ENCODE peak calls at places on chromosomes 5 and 9, in seven cellular contexts. P, U, S, B, X, F and E are unnamed samples.

GRCh38 chr9:27124151-27124550 is 15.1 kb downstream of the TEK start:
- DNase-seq in P (no peak), U (no peak), S (no peak), B (peak; percentile 72), X (no peak), F (no peak), E (no peak)

GRCh38 chr5:61329729-61330128 is 2.3 kb upstream of the ZSWIM6 start:
- DNase-seq in P (peak; percentile 35), U (no peak), S (no peak), B (no peak), X (peak; percentile 45), F (no peak), E (no peak)

GRCh38 chr9:109277451-109277850 is 43.4 kb downstream of the EPB41L4B start:
- DNase-seq in P (no peak), U (no peak), S (no peak), B (no peak), X (no peak), F (no peak), E (no peak)

GRCh38 chr9:120377268-120378150 is 202.5 kb downstream of the CDK5RAP2 start:
- DNase-seq in P (no peak), U (peak; percentile 37), S (no peak), B (peak; percentile 24), X (no peak), F (no peak), E (no peak)

GRCh38 chr9:121902483-121903135 is 190.5 kb downstream of the TTLL11 start:
- DNase-seq in P (no peak), U (no peak), S (no peak), B (peak; percentile 100), X (no peak), F (no peak), E (no peak)

GRCh38 chr9:112554516-112554915 is 67.9 kb downstream of the KIAA1958 start:
- DNase-seq in P (no peak), U (no peak), S (no peak), B (peak; percentile 89), X (no peak), F (no peak), E (no peak)

GRCh38 chr5:134153657-134154056 is 23.1 kb downstream of the SKP1 start:
- DNase-seq in P (no peak), U (no peak), S (no peak), B (peak; percentile 36), X (no peak), F (no peak), E (no peak)

GRCh38 chr9:21689851-21690250 is 112.6 kb upstream of the MTAP start:
- DNase-seq in P (no peak), U (no peak), S (no peak), B (peak; percentile 59), X (no peak), F (no peak), E (no peak)

GRCh38 chr5:169044982-169045381 is 256.0 kb downstream of the SLIT3 start:
- DNase-seq in P (no peak), U (no peak), S (no peak), B (no peak), X (no peak), F (no peak), E (no peak)

GRCh38 chr5:1442222-1443144 is 2.8 kb downstream of the SLC6A3 start:
- DNase-seq in P (no peak), U (no peak), S (no peak), B (no peak), X (no peak), F (no peak), E (no peak)

GRCh38 chr5:64625678-64626077 is 64.6 kb upstream of the SHISAL2B start:
- DNase-seq in P (no peak), U (no peak), S (no peak), B (peak; percentile 34), X (peak; percentile 6), F (no peak), E (no peak)

GRCh38 chr5:102738037-102738436 is 17.1 kb upstream of the PAM start:
- DNase-seq in P (no peak), U (no peak), S (no peak), B (no peak), X (no peak), F (no peak), E (no peak)

GRCh38 chr9:125241863-125242739 is 958 bp upstream of the HSPA5 start:
- DNase-seq in P (no peak), U (peak; percentile 72), S (no peak), B (no peak), X (peak; percentile 42), F (no peak), E (no peak)

GRCh38 chr9:89820337-89820736 is 215.5 kb downstream of the GADD45G start:
- DNase-seq in P (no peak), U (peak; percentile 2), S (no peak), B (no peak), X (no peak), F (no peak), E (no peak)

GRCh38 chr9:20593551-20593950 is 28.7 kb downstream of the MLLT3 start:
- DNase-seq in P (no peak), U (no peak), S (no peak), B (peak; percentile 80), X (peak; percentile 73), F (no peak), E (no peak)

GRCh38 chr9:124812401-124813016 is 35.6 kb downstream of the OLFML2A start:
- DNase-seq in P (no peak), U (no peak), S (no peak), B (peak; percentile 99), X (peak; percentile 73), F (no peak), E (no peak)

GRCh38 chr5:66963559-66963971 is 233.0 kb downstream of the CD180 start:
- DNase-seq in P (no peak), U (no peak), S (no peak), B (peak; percentile 9), X (no peak), F (no peak), E (no peak)

GRCh38 chr5:139717221-139717620 is 69.1 kb downstream of the CXXC5 start:
- DNase-seq in P (no peak), U (no peak), S (no peak), B (no peak), X (no peak), F (no peak), E (no peak)

GRCh38 chr9:127216888-127217217 is 47.7 kb upstream of the GARNL3 start:
- DNase-seq in P (no peak), U (no peak), S (no peak), B (no peak), X (no peak), F (no peak), E (no peak)

GRCh38 chr5:43649256-43649655 is 46.3 kb downstream of the NNT start:
- DNase-seq in P (no peak), U (no peak), S (no peak), B (peak; percentile 66), X (no peak), F (no peak), E (no peak)

GRCh38 chr5:171363846-171364245 is 23.8 kb upstream of the NPM1 start:
- DNase-seq in P (no peak), U (no peak), S (no peak), B (no peak), X (no peak), F (no peak), E (no peak)

GRCh38 chr9:133051281-133051900 is 10.4 kb upstream of the CEL start:
- DNase-seq in P (no peak), U (peak; percentile 56), S (no peak), B (no peak), X (no peak), F (no peak), E (no peak)

DNA sequence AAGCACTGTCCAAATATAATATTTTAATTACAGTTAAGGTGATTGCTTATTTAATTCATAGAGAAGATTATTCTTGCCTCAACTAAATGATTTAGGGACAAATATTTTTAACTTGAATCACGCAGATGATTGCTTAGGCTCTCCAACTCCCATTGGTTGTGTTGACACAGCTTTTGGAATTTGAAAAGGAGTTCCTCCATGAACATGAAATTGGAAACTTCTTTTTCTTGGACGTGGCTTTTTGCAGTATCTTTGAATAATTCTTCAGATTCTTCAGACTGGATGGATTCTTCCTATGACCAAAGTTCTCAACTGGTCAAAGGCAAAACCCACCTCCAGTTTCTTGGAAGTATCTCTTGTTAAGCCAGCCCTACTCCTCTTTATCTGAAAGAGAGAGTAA is 456.4 kb upstream of the KLF4 start:
- DNase-seq in P (no peak), U (no peak), S (no peak), B (no peak), X (no peak), F (no peak), E (no peak)
- TF ChIP-seq CTCF in P (no peak), U (no peak), S (no peak), B (no peak), X (no peak), F (no peak), E (no peak)

DNA sequence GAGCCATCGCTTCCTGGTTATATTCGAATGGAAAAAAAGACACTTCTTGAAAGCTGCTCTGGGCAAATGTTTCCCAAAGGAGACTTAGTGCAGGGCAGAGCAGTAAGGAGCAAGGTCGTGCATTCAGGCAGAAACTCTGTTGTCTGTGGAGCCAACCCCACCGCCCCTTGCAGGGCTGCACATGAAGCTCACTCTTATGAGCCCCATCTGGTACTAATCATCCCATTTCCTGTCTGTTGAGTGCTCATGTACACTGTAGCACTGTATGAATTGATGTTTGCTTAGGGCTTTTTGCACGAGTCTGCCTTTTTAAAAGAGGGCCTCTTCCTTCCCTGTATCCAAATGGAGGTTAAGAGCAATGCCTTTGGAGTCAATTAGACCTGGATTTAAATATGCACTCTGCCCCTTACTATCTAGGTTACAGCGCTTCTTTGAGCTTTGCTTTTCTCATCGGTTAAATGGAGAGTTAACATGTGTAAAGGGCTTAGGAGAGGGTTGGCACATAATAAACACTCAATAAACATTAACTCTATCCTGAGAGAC is 25.4 kb downstream of the HMHB1 start:
- DNase-seq in P (no peak), U (no peak), S (no peak), B (peak; percentile 36), X (peak; percentile 96), F (no peak), E (no peak)
- TF ChIP-seq CTCF in P (no peak), U (no peak), S (no peak), B (no peak), X (no peak), F (no peak), E (no peak)

GRCh38 chr5:111834926-111835599 is 78.1 kb upstream of the NREP start:
- DNase-seq in P (no peak), U (no peak), S (no peak), B (peak; percentile 71), X (no peak), F (no peak), E (no peak)
- TF ChIP-seq CTCF in P (no peak), U (no peak), S (no peak), B (no peak), X (no peak), F (no peak), E (no peak)

DNA sequence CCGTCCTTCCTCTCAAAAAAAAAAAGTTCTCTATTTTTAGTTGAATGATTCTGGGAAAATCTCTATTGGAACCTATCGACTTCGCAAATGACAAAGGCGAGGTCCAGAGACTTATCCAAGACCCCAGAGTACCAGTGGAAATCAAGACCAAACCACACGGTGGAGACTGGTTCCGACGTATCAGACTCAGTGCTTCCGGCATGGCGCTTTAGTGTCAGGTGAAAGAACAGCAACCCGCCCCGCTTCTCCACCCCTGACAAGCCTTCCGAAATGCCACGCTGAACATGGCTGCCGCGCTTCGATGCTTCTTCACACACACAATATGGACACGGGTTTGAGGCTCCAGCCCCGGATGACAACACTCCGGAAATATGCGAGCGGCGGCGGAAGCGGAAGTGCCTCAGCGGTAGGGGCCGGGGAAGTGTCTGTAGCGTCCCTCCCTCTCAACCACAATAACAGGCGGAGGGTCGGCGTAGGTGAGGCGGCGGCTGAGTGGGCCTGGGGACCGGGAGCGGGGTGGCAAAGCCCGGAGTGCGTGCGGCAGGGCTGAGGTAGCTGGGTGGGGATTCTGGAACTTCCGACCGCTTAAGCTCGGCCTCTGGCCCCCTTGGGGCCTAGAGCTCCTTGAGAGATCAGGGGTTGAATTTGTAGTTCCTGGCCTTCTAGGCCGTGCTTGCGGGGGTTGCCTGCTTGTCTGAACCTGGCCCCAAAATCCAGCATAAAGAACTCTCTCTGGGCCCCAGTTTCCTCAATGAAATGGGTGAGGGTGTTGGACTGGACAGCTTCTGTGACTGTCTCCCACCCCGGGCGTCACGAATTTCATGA is at the start of gene FBXO38:
- DNase-seq in P (peak; percentile 89), U (peak; percentile 99), S (peak; percentile 85), B (peak; percentile 95), X (peak; percentile 97), F (peak; percentile 92), E (peak; percentile 96)
- TF ChIP-seq CTCF in P (no peak), U (no peak), S (peak; percentile 34), B (no peak), X (no peak), F (no peak), E (no peak)